ENCODE peak calls at places on chromosome 12, in seven cellular contexts. J is activated CD4-positive, CD25-positive, alpha-beta regulatory T cell; W is COR-L47; M is NCI-H226; Q is CD8-positive, alpha-beta memory T cell; T is upper lobe of right lung; F is left lung. A is an unnamed sample.

GRCh38 chr12:82833461-82833860 is 146.8 kb downstream of the TMTC2 start:
- DNase-seq in W (no peak), Q (no peak), J (no peak), T (no peak), M (no peak), F (no peak), A (no peak)

GRCh38 chr12:24044973-24045703 is 95.7 kb upstream of the SOX5 start:
- DNase-seq in W (no peak), Q (no peak), M (no peak), J (no peak), T (no peak), F (no peak), A (no peak)

GRCh38 chr12:63826002-63826585 is 18.4 kb upstream of the SRGAP1 start:
- DNase-seq in M (peak; percentile 52), J (no peak), W (peak; percentile 22), Q (no peak), F (no peak), T (no peak), A (peak; percentile 28)

GRCh38 chr12:16454481-16454880 is 107.0 kb downstream of the MGST1 start:
- DNase-seq in T (no peak), J (no peak), M (no peak), F (no peak), W (no peak), Q (no peak), A (no peak)

GRCh38 chr12:93784339-93785086 is 107.3 kb downstream of the CRADD start:
- DNase-seq in W (no peak), F (no peak), J (no peak), M (no peak), Q (no peak), T (no peak), A (no peak)

GRCh38 chr12:14714437-14714836 is 18.0 kb upstream of the GUCY2C start:
- DNase-seq in F (no peak), J (no peak), T (no peak), Q (no peak), W (peak; percentile 2), M (no peak), A (no peak)

GRCh38 chr12:131010376-131011131 is 56.8 kb downstream of the ADGRD1 start:
- DNase-seq in J (no peak), T (no peak), W (no peak), M (no peak), Q (no peak), F (peak; percentile 25), A (no peak)

GRCh38 chr12:49777800-49778748 is 36.7 kb downstream of the TMBIM6 start:
- DNase-seq in Q (peak; percentile 65), F (no peak), M (peak; percentile 33), J (peak; percentile 55), T (peak; percentile 82), W (peak; percentile 15), A (peak; percentile 3)

GRCh38 chr12:24991209-24992049 is 42.5 kb upstream of the BCAT1 start:
- DNase-seq in W (peak; percentile 25), M (peak; percentile 28), T (no peak), F (no peak), J (no peak), Q (no peak), A (peak; percentile 68)

GRCh38 chr12:3380200-3381020 is 110.6 kb upstream of the PRMT8 start:
- DNase-seq in M (no peak), T (no peak), Q (no peak), W (no peak), F (no peak), J (no peak), A (no peak)

GRCh38 chr12:105946541-105946940 is 192.2 kb downstream of the NUAK1 start:
- DNase-seq in T (no peak), M (no peak), F (peak; percentile 52), W (no peak), Q (no peak), J (no peak), A (no peak)

GRCh38 chr12:6536894-6537579 is 2.7 kb downstream of the GAPDH start:
- DNase-seq in Q (no peak), T (no peak), J (no peak), F (no peak), W (no peak), M (no peak), A (no peak)

GRCh38 chr12:24049771-24050170 is 100.3 kb upstream of the SOX5 start:
- DNase-seq in J (no peak), Q (no peak), T (no peak), W (no peak), F (no peak), M (no peak), A (no peak)

GRCh38 chr12:122128481-122128880 is 45.5 kb downstream of the IL31 start:
- DNase-seq in M (no peak), Q (no peak), J (no peak), W (no peak), T (no peak), F (no peak), A (no peak)

GRCh38 chr12:57754411-57755193 is at the start of gene MARCHF9:
- DNase-seq in T (peak; percentile 90), J (peak; percentile 75), W (peak; percentile 91), M (peak; percentile 49), F (peak; percentile 88), Q (peak; percentile 76), A (no peak)

GRCh38 chr12:80187660-80188090 is 88.3 kb downstream of the OTOGL start:
- DNase-seq in J (no peak), M (no peak), W (peak; percentile 81), F (no peak), T (no peak), Q (no peak), A (peak; percentile 41)

GRCh38 chr12:127178039-127178438 is 1088.9 kb upstream of the TMEM132C start:
- DNase-seq in F (no peak), M (no peak), T (no peak), J (no peak), Q (no peak), W (no peak), A (no peak)

GRCh38 chr12:80846930-80847329 is 90.8 kb downstream of the LIN7A start:
- DNase-seq in F (no peak), T (no peak), Q (no peak), J (no peak), W (peak; percentile 50), M (no peak), A (no peak)

GRCh38 chr12:2998789-2999264 is 39.6 kb downstream of the TEAD4 start:
- DNase-seq in F (no peak), Q (no peak), J (no peak), M (peak; percentile 93), T (no peak), W (no peak), A (no peak)

GRCh38 chr12:1491983-1492697 is 102.2 kb downstream of the FBXL14 start:
- DNase-seq in M (no peak), T (no peak), Q (no peak), W (no peak), F (no peak), J (no peak), A (no peak)

GRCh38 chr12:22275847-22276246 is 58.7 kb downstream of the ST8SIA1 start:
- DNase-seq in W (no peak), T (peak; percentile 70), Q (no peak), F (peak; percentile 85), M (peak; percentile 100), J (no peak), A (no peak)

GRCh38 chr12:62434504-62435336 is 31.9 kb upstream of the MON2 start:
- DNase-seq in Q (no peak), M (no peak), J (no peak), F (peak; percentile 37), T (no peak), W (no peak), A (no peak)

GRCh38 chr12:2877959-2878732 is 1.1 kb downstream of the RHNO1 start:
- DNase-seq in F (no peak), J (no peak), Q (no peak), W (no peak), M (no peak), T (no peak), A (no peak)

GRCh38 chr12:30457621-30458289 is 237.9 kb downstream of the IPO8 start:
- DNase-seq in J (no peak), T (no peak), F (no peak), M (peak; percentile 56), Q (no peak), W (no peak), A (peak; percentile 38)

GRCh38 chr12:12689672-12690287 is 6.2 kb downstream of the GPR19 start:
- DNase-seq in Q (no peak), T (no peak), F (no peak), J (no peak), M (no peak), W (no peak), A (peak; percentile 11)

GRCh38 chr12:105567061-105567460 is 236.6 kb downstream of the C12orf75 start:
- DNase-seq in F (no peak), M (no peak), J (no peak), W (no peak), T (no peak), Q (no peak), A (no peak)

GRCh38 chr12:124946440-124946793 is 32.0 kb upstream of the UBC start:
- DNase-seq in Q (no peak), W (no peak), F (no peak), J (no peak), M (no peak), T (no peak), A (no peak)

GRCh38 chr12:27233814-27234213 is 10.3 kb upstream of the STK38L start:
- DNase-seq in M (no peak), Q (no peak), J (no peak), W (no peak), F (no peak), T (no peak), A (no peak)

GRCh38 chr12:72738811-72739210 is 466.6 kb downstream of the TRHDE start:
- DNase-seq in T (no peak), J (no peak), Q (no peak), W (no peak), F (no peak), M (no peak), A (no peak)

GRCh38 chr12:130497991-130498390 is 160.3 kb downstream of the PIWIL1 start:
- DNase-seq in Q (no peak), J (no peak), M (no peak), F (no peak), W (no peak), T (peak; percentile 51), A (no peak)

GRCh38 chr12:94795520-94795919 is 145.2 kb upstream of the TMCC3 start:
- DNase-seq in J (no peak), W (no peak), T (no peak), M (peak; percentile 63), F (no peak), Q (no peak), A (peak; percentile 4)

GRCh38 chr12:60014441-60014840 is 418.6 kb downstream of the SLC16A7 start:
- DNase-seq in J (no peak), Q (no peak), W (no peak), T (no peak), F (no peak), M (no peak), A (no peak)

A was measured in NCI-H1694.